ENCODE peak calls at places on chromosomes 4 and X, in seven cellular contexts. One of them, this sample, is unnamed.

GRCh38 chr4:54548098-54548620 is 109.6 kb upstream of the KIT start:
- DNase-seq in fibroblast of pulmonary artery: no peak
- DNase-seq in NCI-H2081: no peak
- DNase-seq in anterior cingulate cortex: no peak
- DNase-seq in AG09309: no peak
- DNase-seq in activated CD4-positive, alpha-beta T cell treated with anti-CD3 and anti-CD28 coated beads, Interleukin-2, amount 10 ng/mL, durations not matched to agents 7 days and 5 days: no peak
- DNase-seq in GM06990: no peak
- DNase-seq in this sample: no peak

GRCh38 chr4:121764702-121765367 is at the start of gene SMIM43:
- DNase-seq in fibroblast of pulmonary artery: peak; percentile 20
- DNase-seq in NCI-H2081: peak; percentile 2
- DNase-seq in anterior cingulate cortex: no peak
- DNase-seq in AG09309: no peak
- DNase-seq in activated CD4-positive, alpha-beta T cell treated with anti-CD3 and anti-CD28 coated beads, Interleukin-2, amount 10 ng/mL, durations not matched to agents 7 days and 5 days: no peak
- DNase-seq in GM06990: peak; percentile 9
- DNase-seq in this sample: no peak

GRCh38 chr4:143386812-143387211 is 50.1 kb downstream of the GAB1 start:
- DNase-seq in fibroblast of pulmonary artery: peak; percentile 42
- DNase-seq in NCI-H2081: no peak
- DNase-seq in anterior cingulate cortex: no peak
- DNase-seq in AG09309: no peak
- DNase-seq in activated CD4-positive, alpha-beta T cell treated with anti-CD3 and anti-CD28 coated beads, Interleukin-2, amount 10 ng/mL, durations not matched to agents 7 days and 5 days: no peak
- DNase-seq in GM06990: no peak
- DNase-seq in this sample: no peak

GRCh38 chr4:1340181-1340747 is 6.7 kb upstream of the UVSSA start:
- DNase-seq in fibroblast of pulmonary artery: no peak
- DNase-seq in NCI-H2081: no peak
- DNase-seq in anterior cingulate cortex: no peak
- DNase-seq in AG09309: no peak
- DNase-seq in activated CD4-positive, alpha-beta T cell treated with anti-CD3 and anti-CD28 coated beads, Interleukin-2, amount 10 ng/mL, durations not matched to agents 7 days and 5 days: no peak
- DNase-seq in GM06990: no peak
- DNase-seq in this sample: no peak

GRCh38 chr4:142530724-142531123 is 315.4 kb downstream of the INPP4B start:
- DNase-seq in fibroblast of pulmonary artery: no peak
- DNase-seq in NCI-H2081: no peak
- DNase-seq in anterior cingulate cortex: no peak
- DNase-seq in AG09309: no peak
- DNase-seq in activated CD4-positive, alpha-beta T cell treated with anti-CD3 and anti-CD28 coated beads, Interleukin-2, amount 10 ng/mL, durations not matched to agents 7 days and 5 days: no peak
- DNase-seq in GM06990: no peak
- DNase-seq in this sample: no peak

GRCh38 chrX:68821616-68822015 is 7.2 kb upstream of the EFNB1 start:
- DNase-seq in fibroblast of pulmonary artery: no peak
- DNase-seq in NCI-H2081: no peak
- DNase-seq in anterior cingulate cortex: no peak
- DNase-seq in AG09309: no peak
- DNase-seq in activated CD4-positive, alpha-beta T cell treated with anti-CD3 and anti-CD28 coated beads, Interleukin-2, amount 10 ng/mL, durations not matched to agents 7 days and 5 days: no peak
- DNase-seq in GM06990: no peak
- DNase-seq in this sample: no peak

GRCh38 chrX:128021566-128021965 is 30.6 kb downstream of the ACTRT1 start:
- DNase-seq in fibroblast of pulmonary artery: no peak
- DNase-seq in NCI-H2081: no peak
- DNase-seq in anterior cingulate cortex: no peak
- DNase-seq in AG09309: no peak
- DNase-seq in activated CD4-positive, alpha-beta T cell treated with anti-CD3 and anti-CD28 coated beads, Interleukin-2, amount 10 ng/mL, durations not matched to agents 7 days and 5 days: no peak
- DNase-seq in GM06990: no peak
- DNase-seq in this sample: no peak

GRCh38 chr4:26020083-26020668 is 106.2 kb downstream of the SMIM20 start:
- DNase-seq in fibroblast of pulmonary artery: peak; percentile 83
- DNase-seq in NCI-H2081: no peak
- DNase-seq in anterior cingulate cortex: no peak
- DNase-seq in AG09309: no peak
- DNase-seq in activated CD4-positive, alpha-beta T cell treated with anti-CD3 and anti-CD28 coated beads, Interleukin-2, amount 10 ng/mL, durations not matched to agents 7 days and 5 days: no peak
- DNase-seq in GM06990: no peak
- DNase-seq in this sample: no peak

GRCh38 chrX:34653811-34654210 is 3.3 kb downstream of the TMEM47 start:
- DNase-seq in fibroblast of pulmonary artery: peak; percentile 12
- DNase-seq in NCI-H2081: no peak
- DNase-seq in anterior cingulate cortex: no peak
- DNase-seq in AG09309: no peak
- DNase-seq in activated CD4-positive, alpha-beta T cell treated with anti-CD3 and anti-CD28 coated beads, Interleukin-2, amount 10 ng/mL, durations not matched to agents 7 days and 5 days: no peak
- DNase-seq in GM06990: no peak
- DNase-seq in this sample: no peak

GRCh38 chrX:267771-268261 is 13.4 kb upstream of the PLCXD1 start:
- DNase-seq in fibroblast of pulmonary artery: no peak
- DNase-seq in NCI-H2081: no peak
- DNase-seq in anterior cingulate cortex: no peak
- DNase-seq in AG09309: no peak
- DNase-seq in activated CD4-positive, alpha-beta T cell treated with anti-CD3 and anti-CD28 coated beads, Interleukin-2, amount 10 ng/mL, durations not matched to agents 7 days and 5 days: no peak
- DNase-seq in GM06990: no peak
- DNase-seq in this sample: no peak

GRCh38 chrX:150227873-150228272 is 135.2 kb upstream of the MAMLD1 start:
- DNase-seq in fibroblast of pulmonary artery: no peak
- DNase-seq in NCI-H2081: no peak
- DNase-seq in anterior cingulate cortex: no peak
- DNase-seq in AG09309: no peak
- DNase-seq in activated CD4-positive, alpha-beta T cell treated with anti-CD3 and anti-CD28 coated beads, Interleukin-2, amount 10 ng/mL, durations not matched to agents 7 days and 5 days: no peak
- DNase-seq in GM06990: no peak
- DNase-seq in this sample: no peak

GRCh38 chr4:118758293-118758692 is 73.1 kb downstream of the METTL14 start:
- DNase-seq in fibroblast of pulmonary artery: peak; percentile 95
- DNase-seq in NCI-H2081: no peak
- DNase-seq in anterior cingulate cortex: no peak
- DNase-seq in AG09309: no peak
- DNase-seq in activated CD4-positive, alpha-beta T cell treated with anti-CD3 and anti-CD28 coated beads, Interleukin-2, amount 10 ng/mL, durations not matched to agents 7 days and 5 days: no peak
- DNase-seq in GM06990: no peak
- DNase-seq in this sample: no peak

GRCh38 chrX:53476371-53476770 is 42.2 kb upstream of the HSD17B10 start:
- DNase-seq in fibroblast of pulmonary artery: no peak
- DNase-seq in NCI-H2081: no peak
- DNase-seq in anterior cingulate cortex: no peak
- DNase-seq in AG09309: peak; percentile 41
- DNase-seq in activated CD4-positive, alpha-beta T cell treated with anti-CD3 and anti-CD28 coated beads, Interleukin-2, amount 10 ng/mL, durations not matched to agents 7 days and 5 days: no peak
- DNase-seq in GM06990: no peak
- DNase-seq in this sample: no peak

GRCh38 chr4:121900132-121900983 is 30.1 kb upstream of the BBS7 start:
- DNase-seq in fibroblast of pulmonary artery: peak; percentile 73
- DNase-seq in NCI-H2081: peak; percentile 38
- DNase-seq in anterior cingulate cortex: no peak
- DNase-seq in AG09309: peak; percentile 16
- DNase-seq in activated CD4-positive, alpha-beta T cell treated with anti-CD3 and anti-CD28 coated beads, Interleukin-2, amount 10 ng/mL, durations not matched to agents 7 days and 5 days: peak; percentile 62
- DNase-seq in GM06990: peak; percentile 7
- DNase-seq in this sample: peak; percentile 3

GRCh38 chrX:154531626-154532025 is 15.0 kb downstream of the G6PD start:
- DNase-seq in fibroblast of pulmonary artery: peak; percentile 40
- DNase-seq in NCI-H2081: no peak
- DNase-seq in anterior cingulate cortex: no peak
- DNase-seq in AG09309: no peak
- DNase-seq in activated CD4-positive, alpha-beta T cell treated with anti-CD3 and anti-CD28 coated beads, Interleukin-2, amount 10 ng/mL, durations not matched to agents 7 days and 5 days: no peak
- DNase-seq in GM06990: no peak
- DNase-seq in this sample: no peak

GRCh38 chr4:165016971-165017370 is 14.8 kb upstream of the TRIM60 start:
- DNase-seq in fibroblast of pulmonary artery: peak; percentile 1
- DNase-seq in NCI-H2081: no peak
- DNase-seq in anterior cingulate cortex: no peak
- DNase-seq in AG09309: no peak
- DNase-seq in activated CD4-positive, alpha-beta T cell treated with anti-CD3 and anti-CD28 coated beads, Interleukin-2, amount 10 ng/mL, durations not matched to agents 7 days and 5 days: no peak
- DNase-seq in GM06990: no peak
- DNase-seq in this sample: no peak

GRCh38 chrX:95919605-95920004 is 765.0 kb upstream of the DIAPH2 start:
- DNase-seq in fibroblast of pulmonary artery: no peak
- DNase-seq in NCI-H2081: no peak
- DNase-seq in anterior cingulate cortex: no peak
- DNase-seq in AG09309: no peak
- DNase-seq in activated CD4-positive, alpha-beta T cell treated with anti-CD3 and anti-CD28 coated beads, Interleukin-2, amount 10 ng/mL, durations not matched to agents 7 days and 5 days: no peak
- DNase-seq in GM06990: no peak
- DNase-seq in this sample: no peak

This sample was measured in GDM1.